ENCODE peak calls at places on chromosomes 7 and 10, in five cellular contexts. O is epithelial cell of esophagus, K is suprapubic skin, Z is gastrocnemius medialis, G is fibroblast of lung. M is an unnamed sample.

GRCh38 chr7:129707910-129708490 is 96.5 kb downstream of the NRF1 start:
- DNase-seq in O (no peak), K (no peak), Z (no peak), G (no peak), M (no peak)

GRCh38 chr7:131225619-131226101 is 102.0 kb upstream of the MKLN1 start:
- DNase-seq in O (no peak), K (peak; percentile 72), Z (no peak), G (peak; percentile 52), M (peak; percentile 13)

GRCh38 chr7:45292481-45292880 is 134.9 kb downstream of the RAMP3 start:
- DNase-seq in O (no peak), K (no peak), Z (no peak), G (no peak), M (no peak)

GRCh38 chr7:17369686-17370426 is 71.4 kb downstream of the AHR start:
- DNase-seq in O (peak; percentile 93), K (no peak), Z (no peak), G (peak; percentile 99), M (peak; percentile 80)

GRCh38 chr7:20783716-20784310 is 2.9 kb downstream of the SP8 start:
- DNase-seq in O (peak; percentile 54), K (no peak), Z (no peak), G (no peak), M (no peak)

GRCh38 chr7:158023157-158023556 is 564.5 kb downstream of the PTPRN2 start:
- DNase-seq in O (no peak), K (peak; percentile 11), Z (no peak), G (no peak), M (no peak)

GRCh38 chr7:75861636-75862035 is 17.2 kb upstream of the RHBDD2 start:
- DNase-seq in O (no peak), K (no peak), Z (no peak), G (peak; percentile 84), M (no peak)

GRCh38 chr10:102198027-102198426 is 28.1 kb upstream of the ELOVL3 start:
- DNase-seq in O (peak; percentile 12), K (no peak), Z (no peak), G (no peak), M (no peak)

GRCh38 chr7:50832744-50833143 is 50.0 kb upstream of the GRB10 start:
- DNase-seq in O (peak; percentile 88), K (no peak), Z (no peak), G (peak; percentile 57), M (peak; percentile 57)

GRCh38 chr7:63067897-63068585 is 930.6 kb upstream of the ZNF722 start:
- DNase-seq in O (peak; percentile 4), K (no peak), Z (no peak), G (no peak), M (no peak)

GRCh38 chr7:149031353-149031910 is 3.1 kb upstream of the PDIA4 start:
- DNase-seq in O (no peak), K (no peak), Z (no peak), G (no peak), M (no peak)

GRCh38 chr7:139642283-139642682 is 118.8 kb downstream of the CLEC2L start:
- DNase-seq in O (no peak), K (no peak), Z (no peak), G (no peak), M (no peak)

GRCh38 chr7:152344253-152344652 is 91.5 kb downstream of the KMT2C start:
- DNase-seq in O (peak; percentile 27), K (no peak), Z (no peak), G (no peak), M (no peak)

GRCh38 chr7:155762639-155763038 is 49.6 kb downstream of the SHH start:
- DNase-seq in O (no peak), K (no peak), Z (no peak), G (no peak), M (no peak)

GRCh38 chr10:97760461-97761257 is 11.1 kb downstream of the SFRP5 start:
- DNase-seq in O (no peak), K (no peak), Z (no peak), G (no peak), M (no peak)

DNA sequence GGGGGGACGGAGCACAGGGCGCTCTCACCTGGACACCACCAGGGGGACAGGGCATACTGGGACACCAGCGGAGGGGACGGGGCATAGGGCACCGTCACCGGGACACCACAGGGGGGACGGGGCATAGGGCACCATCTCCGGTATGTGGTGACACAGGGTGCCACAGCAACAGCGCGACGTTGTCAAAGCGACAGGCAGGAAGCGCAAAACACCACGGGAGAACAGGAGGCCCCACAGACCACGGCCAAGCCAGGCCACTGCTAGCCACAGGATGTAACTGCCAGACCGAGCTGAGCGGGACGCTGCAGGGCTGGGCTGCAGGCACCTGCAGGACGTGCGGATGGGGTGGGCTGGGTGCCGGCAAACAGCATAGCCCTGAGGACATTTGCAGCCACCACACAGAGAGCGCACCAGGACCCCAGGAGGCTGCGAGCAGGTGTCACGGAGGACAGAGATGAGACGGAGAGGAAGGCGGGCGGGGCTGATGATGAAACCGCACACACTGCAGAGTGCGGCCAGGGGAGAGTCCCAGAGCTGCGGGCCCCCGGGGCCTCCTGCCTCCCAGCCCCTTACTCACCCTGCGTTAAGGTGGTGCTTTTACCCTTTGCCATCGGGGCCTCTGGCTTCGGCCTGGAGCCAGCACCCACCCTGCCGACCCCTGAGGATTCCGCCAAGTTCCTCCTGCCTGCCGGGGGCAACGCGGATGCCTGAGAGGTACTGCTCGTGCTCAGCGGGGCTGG is 17.5 kb downstream of the MICALL2 start:
- DNase-seq in O (no peak), K (no peak), Z (no peak), G (no peak), M (no peak)
- TF ChIP-seq CTCF in O (no peak), K (no peak), Z (no peak), G (no peak), M (no peak)

DNA sequence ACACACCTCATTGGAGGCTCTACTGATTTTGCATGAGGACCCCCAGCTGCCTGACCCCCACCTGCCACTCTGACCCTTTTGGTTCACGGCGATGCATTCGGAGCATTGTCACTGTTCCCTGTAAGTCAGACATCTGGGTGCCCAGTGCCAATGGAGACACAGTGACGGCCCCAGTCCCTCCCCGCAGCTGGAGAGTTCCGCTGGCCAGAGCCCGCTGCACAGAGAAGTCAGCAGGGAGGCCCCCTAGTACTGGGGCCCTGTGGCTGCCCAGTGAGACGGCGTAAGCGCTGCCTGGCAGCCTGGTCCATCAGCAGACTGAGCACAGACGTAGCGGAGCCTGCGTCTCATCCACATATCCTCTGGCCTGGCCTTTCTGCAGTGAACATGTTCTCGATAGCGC is 77.5 kb downstream of the NKX6-2 start:
- DNase-seq in O (no peak), K (peak; percentile 32), Z (no peak), G (no peak), M (no peak)
- TF ChIP-seq CTCF in O (no peak), K (no peak), Z (no peak), G (no peak), M (no peak)

GRCh38 chr10:86363184-86363832 is 3.3 kb downstream of the GRID1 start:
- DNase-seq in O (peak; percentile 54), K (peak; percentile 43), Z (no peak), G (no peak), M (peak; percentile 44)
- TF ChIP-seq CTCF in O (peak; percentile 26), K (peak; percentile 22), Z (peak; percentile 10), G (no peak), M (peak; percentile 27)

GRCh38 chr7:25781704-25782103 is 370.3 kb upstream of the NFE2L3 start:
- DNase-seq in O (no peak), K (no peak), Z (no peak), G (no peak), M (no peak)
- TF ChIP-seq CTCF in O (no peak), K (no peak), Z (no peak), G (no peak), M (no peak)